ENCODE peak calls at places on chromosomes 12 and 14, in seven cellular contexts. X is dorsolateral prefrontal cortex; W is nucleus accumbens; G is lung; P is A172; R is CD4-positive, CD25-positive, alpha-beta regulatory T cell; M is T-helper 2 cell. U is an unnamed sample.

GRCh38 chr12:111189792-111190191 is 179.1 kb downstream of the PHETA1 start:
- DNase-seq in X (no peak), W (no peak), G (no peak), P (no peak), R (no peak), M (no peak), U (no peak)

GRCh38 chr14:29016050-29016900 is 249.7 kb downstream of the FOXG1 start:
- DNase-seq in X (no peak), W (no peak), G (no peak), P (peak), R (no peak), M (no peak), U (peak)

GRCh38 chr14:37591311-37591940 is 3.6 kb downstream of the FOXA1 start:
- DNase-seq in X (no peak), W (no peak), G (no peak), P (no peak), R (no peak), M (no peak), U (peak)

GRCh38 chr14:61257469-61258057 is 23.6 kb downstream of the TMEM30B start:
- DNase-seq in X (no peak), W (no peak), G (no peak), P (no peak), R (no peak), M (no peak), U (peak)

GRCh38 chr14:105195533-105196227 is 14.6 kb upstream of the NUDT14 start:
- DNase-seq in X (no peak), W (no peak), G (no peak), P (no peak), R (no peak), M (no peak), U (no peak)

GRCh38 chr12:78853231-78853630 is 11.3 kb upstream of the SYT1 start:
- DNase-seq in X (no peak), W (no peak), G (no peak), P (no peak), R (no peak), M (no peak), U (no peak)

GRCh38 chr14:54699087-54699530 is 132.2 kb downstream of the SAMD4A start:
- DNase-seq in X (no peak), W (no peak), G (no peak), P (no peak), R (no peak), M (no peak), U (peak)

GRCh38 chr12:22082190-22082701 is 36.2 kb downstream of the CMAS start:
- DNase-seq in X (no peak), W (no peak), G (no peak), P (no peak), R (no peak), M (no peak), U (peak)

GRCh38 chr12:4069046-4070010 is 196.1 kb upstream of the PARP11 start:
- DNase-seq in X (no peak), W (no peak), G (no peak), P (no peak), R (no peak), M (no peak), U (no peak)

GRCh38 chr14:66330916-66331315 is 155.3 kb upstream of the CCDC196 start:
- DNase-seq in X (no peak), W (no peak), G (no peak), P (peak), R (no peak), M (no peak), U (no peak)

GRCh38 chr12:27542628-27543027 is 18.6 kb downstream of the PPFIBP1 start:
- DNase-seq in X (no peak), W (no peak), G (no peak), P (no peak), R (no peak), M (no peak), U (no peak)

GRCh38 chr12:104687823-104688573 is 231.2 kb downstream of the CHST11 start:
- DNase-seq in X (no peak), W (no peak), G (no peak), P (no peak), R (no peak), M (no peak), U (no peak)

GRCh38 chr12:93741741-93742085 is 64.5 kb downstream of the CRADD start:
- DNase-seq in X (no peak), W (no peak), G (no peak), P (peak), R (no peak), M (no peak), U (peak)

GRCh38 chr12:67697443-67697842 is 48.9 kb downstream of the DYRK2 start:
- DNase-seq in X (no peak), W (no peak), G (no peak), P (no peak), R (peak), M (no peak), U (no peak)

GRCh38 chr12:122967151-122967550 is 888 bp upstream of the ABCB9 start:
- DNase-seq in X (no peak), W (no peak), G (no peak), P (no peak), R (no peak), M (no peak), U (no peak)

GRCh38 chr14:101889898-101890297 is 74.5 kb upstream of the DYNC1H1 start:
- DNase-seq in X (no peak), W (no peak), G (no peak), P (no peak), R (no peak), M (no peak), U (no peak)

GRCh38 chr12:109824731-109825130 is 8.5 kb downstream of the TRPV4 start:
- DNase-seq in X (no peak), W (no peak), G (no peak), P (no peak), R (no peak), M (no peak), U (no peak)

U was measured in NCI-H69.